ENCODE peak calls at places on chromosomes 6 and 20, in ten cellular contexts. A, O, B, E, N, R, H, G, V and D are unnamed samples.

GRCh38 chr20:63643499-63643898 is 9.7 kb downstream of the STMN3 start:
- DNase-seq in A (no peak), O (no peak), B (no peak), E (no peak), N (no peak), R (no peak), H (no peak), G (no peak), V (no peak), D (no peak)

GRCh38 chr6:75290558-75290957 is 6.0 kb upstream of the TMEM30A start:
- DNase-seq in A (no peak), O (no peak), B (no peak), E (no peak), N (no peak), R (peak), H (no peak), G (no peak), V (no peak), D (no peak)

GRCh38 chr6:126034671-126035070 is 48.3 kb downstream of the TRMT11 start:
- DNase-seq in A (no peak), O (no peak), B (no peak), E (no peak), N (no peak), R (no peak), H (no peak), G (no peak), V (no peak), D (no peak)

GRCh38 chr20:57653910-57654309 is 33.7 kb upstream of the ZBP1 start:
- DNase-seq in A (no peak), O (peak), B (no peak), E (no peak), N (no peak), R (no peak), H (no peak), G (no peak), V (no peak), D (no peak)

GRCh38 chr6:107479089-107479690 is 10.7 kb upstream of the SOBP start:
- DNase-seq in A (no peak), O (no peak), B (no peak), E (no peak), N (no peak), R (no peak), H (no peak), G (no peak), V (no peak), D (no peak)

GRCh38 chr6:42947950-42948349 is 12.6 kb upstream of the GNMT start:
- DNase-seq in A (no peak), O (no peak), B (no peak), E (no peak), N (no peak), R (no peak), H (no peak), G (no peak), V (no peak), D (no peak)

GRCh38 chr6:167140589-167141474 is 16.9 kb downstream of the GPR31 start:
- DNase-seq in A (peak), O (no peak), B (peak), E (no peak), N (peak), R (peak), H (no peak), G (no peak), V (no peak), D (no peak)

GRCh38 chr6:40819182-40819834 is 219.7 kb downstream of the UNC5CL start:
- DNase-seq in A (no peak), O (no peak), B (no peak), E (no peak), N (no peak), R (no peak), H (no peak), G (no peak), V (no peak), D (no peak)

GRCh38 chr20:14865169-14865568 is 527.8 kb upstream of the FLRT3 start:
- DNase-seq in A (no peak), O (no peak), B (no peak), E (no peak), N (no peak), R (no peak), H (no peak), G (no peak), V (no peak), D (no peak)

GRCh38 chr20:50282592-50283241 is 92.1 kb downstream of the CEBPB start:
- DNase-seq in A (no peak), O (no peak), B (no peak), E (no peak), N (no peak), R (no peak), H (peak), G (no peak), V (no peak), D (no peak)

GRCh38 chr20:5621305-5621704 is 128.9 kb upstream of the SHLD1 start:
- DNase-seq in A (no peak), O (no peak), B (no peak), E (no peak), N (no peak), R (no peak), H (no peak), G (peak), V (no peak), D (no peak)

GRCh38 chr20:63090682-63091571 is 84.2 kb upstream of the BHLHE23 start:
- DNase-seq in A (peak), O (peak), B (no peak), E (no peak), N (no peak), R (no peak), H (peak), G (no peak), V (no peak), D (no peak)

GRCh38 chr6:168060521-168060931 is 18.5 kb downstream of the FRMD1 start:
- DNase-seq in A (peak), O (no peak), B (peak), E (peak), N (peak), R (peak), H (peak), G (peak), V (peak), D (no peak)

GRCh38 chr6:138971601-138972000 is 16.5 kb downstream of the REPS1 start:
- DNase-seq in A (no peak), O (no peak), B (peak), E (no peak), N (no peak), R (peak), H (no peak), G (peak), V (no peak), D (no peak)

GRCh38 chr6:168988801-168989200 is 264.8 kb downstream of the THBS2 start:
- DNase-seq in A (no peak), O (peak), B (no peak), E (no peak), N (peak), R (no peak), H (no peak), G (peak), V (no peak), D (no peak)

GRCh38 chr20:35120012-35120701 is 27.0 kb downstream of the EDEM2 start:
- DNase-seq in A (no peak), O (peak), B (peak), E (no peak), N (peak), R (no peak), H (peak), G (peak), V (no peak), D (no peak)

GRCh38 chr6:169172435-169172834 is 81.2 kb downstream of the THBS2 start:
- DNase-seq in A (no peak), O (peak), B (peak), E (no peak), N (peak), R (no peak), H (peak), G (peak), V (peak), D (no peak)

GRCh38 chr6:148524976-148525375 is 182.3 kb downstream of the SASH1 start:
- DNase-seq in A (no peak), O (no peak), B (peak), E (no peak), N (peak), R (no peak), H (no peak), G (peak), V (no peak), D (no peak)
- H3K4me3 ChIP-seq in A (no peak), O (no peak), B (peak), E (no peak), N (peak), R (no peak), H (peak), G (peak), V (no peak), D (peak)

GRCh38 chr20:31664696-31665354 is 27.1 kb downstream of the COX4I2 start:
- DNase-seq in A (peak), O (no peak), B (peak), E (no peak), N (no peak), R (no peak), H (no peak), G (no peak), V (no peak), D (no peak)

GRCh38 chr20:31663524-31663837 is 25.8 kb downstream of the COX4I2 start:
- DNase-seq in A (no peak), O (no peak), B (no peak), E (no peak), N (no peak), R (no peak), H (no peak), G (no peak), V (no peak), D (no peak)

GRCh38 chr20:31662372-31662854 is 24.7 kb downstream of the COX4I2 start:
- DNase-seq in A (no peak), O (no peak), B (no peak), E (no peak), N (no peak), R (no peak), H (no peak), G (no peak), V (no peak), D (no peak)

GRCh38 chr20:31663838-31664695 is 26.4 kb downstream of the COX4I2 start:
- DNase-seq in A (peak), O (no peak), B (peak), E (no peak), N (no peak), R (no peak), H (no peak), G (no peak), V (peak), D (no peak)

DNA sequence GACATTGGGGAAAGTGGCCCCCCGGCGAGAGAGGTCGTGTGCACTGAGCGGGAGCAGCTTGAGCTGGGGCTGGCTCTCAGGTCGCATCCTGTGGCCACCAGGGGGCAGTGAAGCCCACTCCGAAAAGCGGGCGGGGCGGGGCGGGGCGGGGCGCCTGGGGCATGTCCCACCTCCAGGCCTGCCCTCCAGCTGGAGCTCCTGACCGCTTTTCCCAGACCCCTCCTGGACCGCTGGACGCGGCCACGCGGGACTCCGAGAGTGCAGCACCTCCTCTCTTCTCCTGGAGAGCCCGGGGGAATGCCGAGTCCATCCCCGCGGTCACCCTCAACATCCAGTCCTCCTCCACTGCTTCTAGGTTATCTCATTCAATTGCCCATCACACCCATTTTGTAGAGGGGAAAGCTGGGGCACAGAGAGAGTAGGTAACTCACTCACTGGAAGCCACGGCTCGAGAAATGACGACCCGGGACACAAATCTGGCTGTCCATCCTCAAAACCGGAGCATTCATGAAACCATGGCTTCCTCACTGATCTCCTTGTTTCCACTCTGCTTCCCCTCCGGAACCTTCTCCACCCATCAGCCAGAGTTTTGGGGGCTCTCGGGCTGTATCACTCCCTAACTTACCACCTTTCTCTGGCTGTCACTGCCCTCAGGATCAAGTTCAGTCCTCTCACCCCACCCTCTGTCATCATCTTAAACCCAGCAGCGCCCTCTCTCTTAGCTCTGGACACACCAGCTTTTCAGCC is 24.1 kb downstream of the COX4I2 start:
- DNase-seq in A (peak), O (peak), B (peak), E (no peak), N (peak), R (peak), H (peak), G (peak), V (peak), D (no peak)
- H3K4me3 ChIP-seq in A (peak), O (no peak), B (peak), E (peak), N (peak), R (peak), H (no peak), G (no peak), V (peak), D (no peak)

GRCh38 chr6:154945271-154945890 is 49.7 kb upstream of the TIAM2 start:
- DNase-seq in A (no peak), O (no peak), B (no peak), E (no peak), N (no peak), R (no peak), H (no peak), G (no peak), V (no peak), D (no peak)
- H3K4me3 ChIP-seq in A (no peak), O (no peak), B (no peak), E (no peak), N (no peak), R (no peak), H (no peak), G (no peak), V (no peak), D (no peak)

GRCh38 chr20:53917145-53918009 is 153.0 kb downstream of the BCAS1 start:
- DNase-seq in A (peak), O (peak), B (no peak), E (no peak), N (peak), R (no peak), H (peak), G (peak), V (no peak), D (no peak)
- H3K4me3 ChIP-seq in A (no peak), O (no peak), B (no peak), E (no peak), N (peak), R (no peak), H (no peak), G (no peak), V (no peak), D (no peak)

DNA sequence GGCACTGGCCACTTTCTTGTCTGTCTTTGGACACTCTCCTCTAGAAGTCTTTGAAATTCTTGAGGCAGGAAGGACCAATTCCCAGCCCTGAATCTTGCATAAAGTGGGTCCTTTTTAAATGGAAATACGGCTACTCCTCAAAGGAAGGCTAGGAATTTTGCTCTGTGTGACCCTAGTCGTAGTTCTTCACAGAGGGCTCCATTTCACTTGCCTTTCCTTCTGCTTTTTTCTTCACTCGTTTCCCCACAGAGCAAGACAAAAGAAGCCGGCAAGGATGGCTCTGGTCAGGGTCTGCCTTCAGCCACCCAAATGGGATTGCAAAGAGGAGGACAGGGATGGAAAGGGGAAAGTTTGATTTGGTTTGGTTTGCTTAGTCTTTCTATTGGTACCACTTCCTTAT is 25.8 kb downstream of the HLA-E start:
- DNase-seq in A (no peak), O (no peak), B (no peak), E (peak), N (no peak), R (peak), H (no peak), G (no peak), V (no peak), D (no peak)
- H3K4me3 ChIP-seq in A (no peak), O (no peak), B (no peak), E (no peak), N (no peak), R (no peak), H (no peak), G (no peak), V (no peak), D (no peak)

DNA sequence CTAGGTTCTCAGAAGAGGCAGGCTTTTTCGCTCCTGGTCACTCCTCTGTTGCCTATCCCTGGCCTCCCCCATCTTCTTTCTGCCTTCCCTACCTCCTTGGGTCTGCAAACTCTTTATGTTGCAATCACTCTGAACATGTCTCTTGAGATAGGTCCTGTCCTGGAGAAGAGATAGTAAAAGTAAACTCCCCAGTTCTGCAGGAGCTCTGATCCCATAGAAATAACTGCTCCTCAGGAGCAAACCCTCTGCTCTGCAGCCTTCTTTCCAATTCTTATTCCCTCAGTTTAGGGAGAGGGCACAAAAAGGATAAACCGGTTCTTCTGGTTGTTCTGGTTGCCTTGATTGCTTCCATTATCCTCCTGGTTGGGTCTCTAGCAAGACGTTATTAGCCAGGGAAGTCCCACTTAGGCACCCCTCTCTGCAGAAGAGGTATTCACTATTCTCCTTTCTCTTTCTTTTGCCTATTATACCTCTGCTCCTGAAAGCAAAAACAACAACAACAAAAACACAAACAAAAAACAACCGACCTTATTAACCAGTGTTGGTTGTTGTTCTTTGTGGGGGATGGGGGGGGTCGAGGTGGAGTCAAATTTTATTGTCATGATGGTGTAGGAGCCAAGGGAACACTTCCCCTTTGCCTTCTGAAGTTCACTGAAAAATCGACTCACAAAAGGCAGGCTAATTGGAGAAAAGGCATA is 973 bp downstream of the TRIM38 start:
- DNase-seq in A (no peak), O (peak), B (peak), E (no peak), N (peak), R (no peak), H (no peak), G (peak), V (no peak), D (no peak)
- H3K4me3 ChIP-seq in A (peak), O (no peak), B (peak), E (no peak), N (peak), R (no peak), H (peak), G (peak), V (peak), D (peak)